ENCODE peak calls at places on chromosomes 13 and 19, in four cellular contexts. I, A, N and Y are unnamed samples.

GRCh38 chr13:67916650-67917049 is 686.5 kb upstream of the PCDH9 start:
- DNase-seq in I (no peak), A (no peak), N (no peak), Y (no peak)

GRCh38 chr13:74710006-74710405 is 575.8 kb upstream of the KLF12 start:
- DNase-seq in I (no peak), A (no peak), N (no peak), Y (no peak)

GRCh38 chr13:99813346-99814095 is 158.0 kb downstream of the ZIC5 start:
- DNase-seq in I (no peak), A (no peak), N (no peak), Y (no peak)

GRCh38 chr13:26658491-26658890 is 101.0 kb downstream of the WASF3 start:
- DNase-seq in I (no peak), A (peak; percentile 45), N (no peak), Y (no peak)

GRCh38 chr13:86882107-86882506 is 789.1 kb upstream of the SLITRK5 start:
- DNase-seq in I (no peak), A (no peak), N (no peak), Y (no peak)

GRCh38 chr19:6677924-6678689 is 8.1 kb upstream of the TNFSF14 start:
- DNase-seq in I (no peak), A (peak; percentile 44), N (peak; percentile 95), Y (no peak)

GRCh38 chr13:95403349-95404140 is 102.3 kb upstream of the ABCC4 start:
- DNase-seq in I (no peak), A (no peak), N (no peak), Y (no peak)

GRCh38 chr19:19661675-19662251 is 1.7 kb downstream of the ATP13A1 start:
- DNase-seq in I (peak; percentile 66), A (peak; percentile 60), N (peak; percentile 32), Y (no peak)

GRCh38 chr13:60351816-60352215 is 45.2 kb upstream of the TDRD3 start:
- DNase-seq in I (no peak), A (no peak), N (no peak), Y (no peak)

GRCh38 chr13:34070006-34070405 is 252.1 kb downstream of the RFC3 start:
- DNase-seq in I (no peak), A (no peak), N (no peak), Y (no peak)

GRCh38 chr19:45953676-45954075 is 20.0 kb downstream of the NOVA2 start:
- DNase-seq in I (no peak), A (no peak), N (no peak), Y (no peak)

GRCh38 chr13:98721825-98722510 is 30.5 kb downstream of the SLC15A1 start:
- DNase-seq in I (no peak), A (no peak), N (no peak), Y (no peak)

GRCh38 chr19:33796164-33797100 is at the start of gene KCTD15:
- DNase-seq in I (no peak), A (peak; percentile 86), N (peak; percentile 74), Y (no peak)

GRCh38 chr19:30001794-30002193 is 59.8 kb downstream of the URI1 start:
- DNase-seq in I (peak; percentile 3), A (no peak), N (no peak), Y (no peak)

GRCh38 chr19:52094526-52094925 is 1.0 kb downstream of the ZNF841 start:
- DNase-seq in I (no peak), A (no peak), N (no peak), Y (no peak)

GRCh38 chr19:7699422-7700127 is 2.4 kb downstream of the FCER2 start:
- DNase-seq in I (no peak), A (no peak), N (peak; percentile 80), Y (no peak)

GRCh38 chr19:24140099-24140498 is 53.1 kb downstream of the ZNF254 start:
- DNase-seq in I (peak; percentile 92), A (no peak), N (no peak), Y (no peak)

GRCh38 chr13:31846984-31847752 is 107.8 kb downstream of the RXFP2 start:
- DNase-seq in I (no peak), A (peak; percentile 74), N (peak; percentile 36), Y (no peak)

GRCh38 chr13:21826214-21827015 is 155.5 kb downstream of the FGF9 start:
- DNase-seq in I (no peak), A (no peak), N (no peak), Y (no peak)

GRCh38 chr19:50833117-50833801 is at the start of gene KLK15:
- DNase-seq in I (no peak), A (no peak), N (no peak), Y (no peak)

GRCh38 chr13:95783747-95784146 is 106.8 kb downstream of the DNAJC3 start:
- DNase-seq in I (no peak), A (no peak), N (no peak), Y (no peak)

GRCh38 chr19:51123381-51124186 is 1.1 kb upstream of the SIGLEC9 start:
- DNase-seq in I (no peak), A (no peak), N (no peak), Y (no peak)

GRCh38 chr13:25422153-25422552 is 50.4 kb downstream of the ATP8A2 start:
- DNase-seq in I (no peak), A (no peak), N (no peak), Y (no peak)

GRCh38 chr19:6423499-6424189 is 967 bp downstream of the KHSRP start:
- DNase-seq in I (peak; percentile 49), A (peak; percentile 65), N (peak; percentile 46), Y (no peak)

GRCh38 chr19:27833031-27833430 is 1379.9 kb downstream of the UQCRFS1 start:
- DNase-seq in I (no peak), A (no peak), N (no peak), Y (no peak)

GRCh38 chr19:19460761-19461265 is 54.5 kb downstream of the TSSK6 start:
- DNase-seq in I (no peak), A (peak; percentile 72), N (no peak), Y (no peak)

GRCh38 chr19:1437609-1438008 is 587 bp upstream of the RPS15 start:
- DNase-seq in I (no peak), A (no peak), N (no peak), Y (no peak)
- H3K4me3 ChIP-seq in I (peak overlapping the region; percentile 87), A (no peak overlapping the region), N (peak overlapping the region; percentile 70), Y (peak overlapping the region; percentile 25)

GRCh38 chr19:41956621-41957020 is 2.5 kb downstream of the RABAC1 start:
- DNase-seq in I (no peak), A (no peak), N (no peak), Y (no peak)
- H3K9ac ChIP-seq in I (no peak overlapping the region), A (no peak overlapping the region), N (peak overlapping the region; percentile 12), Y (no peak overlapping the region)

GRCh38 chr19:39190768-39191167 is 6.0 kb upstream of the NCCRP1 start:
- DNase-seq in I (no peak), A (no peak), N (no peak), Y (no peak)

GRCh38 chr19:39186391-39186790 is 10.4 kb upstream of the NCCRP1 start:
- DNase-seq in I (no peak), A (no peak), N (no peak), Y (no peak)

GRCh38 chr19:39188960-39189359 is 7.8 kb upstream of the NCCRP1 start:
- DNase-seq in I (no peak), A (no peak), N (no peak), Y (no peak)

GRCh38 chr19:39183100-39183499 is 13.7 kb upstream of the NCCRP1 start:
- DNase-seq in I (no peak), A (no peak), N (no peak), Y (no peak)

DNA sequence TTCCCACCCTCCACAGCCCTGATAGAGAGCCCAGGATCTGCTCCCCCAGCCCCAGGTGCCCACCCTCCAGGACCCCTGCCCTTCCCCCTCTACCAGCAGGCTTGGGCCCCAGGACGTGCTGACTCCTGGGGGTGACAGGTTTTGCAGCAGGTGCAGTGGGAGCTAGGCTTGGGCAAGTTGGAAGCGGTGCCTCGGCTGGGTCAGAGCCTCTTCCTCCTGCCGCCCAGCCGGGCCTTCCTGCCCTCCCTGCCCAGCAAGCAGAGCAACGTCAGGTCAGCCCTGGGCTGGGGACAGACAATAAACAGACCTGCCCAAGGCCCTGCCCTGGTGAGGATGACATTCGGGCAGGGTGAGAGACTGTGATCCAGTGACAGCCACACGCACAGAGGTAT is 9.2 kb upstream of the NCCRP1 start:
- DNase-seq in I (no peak), A (no peak), N (no peak), Y (no peak)
- TF ChIP-seq ELF1 in I (no peak), A (no peak), N (no peak), Y (no peak)

GRCh38 chr19:1041272-1041834 is 1.4 kb downstream of the ABCA7 start:
- DNase-seq in I (no peak), A (no peak), N (no peak), Y (no peak)

GRCh38 chr19:1039646-1040475 is at the start of gene ABCA7:
- DNase-seq in I (peak; percentile 90), A (peak; percentile 98), N (peak; percentile 95), Y (peak; percentile 96)

GRCh38 chr19:1040476-1041271 is 767 bp downstream of the ABCA7 start:
- DNase-seq in I (peak; percentile 87), A (peak; percentile 97), N (peak; percentile 94), Y (peak; percentile 96)

GRCh38 chr19:1042689-1043511 is 3.0 kb downstream of the ABCA7 start:
- DNase-seq in I (no peak), A (no peak), N (no peak), Y (no peak)

GRCh38 chr19:1041835-1042685 is 2.2 kb downstream of the ABCA7 start:
- DNase-seq in I (no peak), A (no peak), N (peak; percentile 68), Y (peak; percentile 90)
- H3K4me3 ChIP-seq in I (no peak overlapping the region), A (no peak overlapping the region), N (peak overlapping the region; percentile 55), Y (peak overlapping the region; percentile 91)

GRCh38 chr19:56108447-56109195 is 12.5 kb downstream of the ZNF787 start:
- DNase-seq in I (no peak), A (no peak), N (no peak), Y (no peak)
- H3K9ac ChIP-seq in I (no peak overlapping the region), A (no peak overlapping the region), N (peak overlapping the region; percentile 52), Y (no peak overlapping the region)

DNA sequence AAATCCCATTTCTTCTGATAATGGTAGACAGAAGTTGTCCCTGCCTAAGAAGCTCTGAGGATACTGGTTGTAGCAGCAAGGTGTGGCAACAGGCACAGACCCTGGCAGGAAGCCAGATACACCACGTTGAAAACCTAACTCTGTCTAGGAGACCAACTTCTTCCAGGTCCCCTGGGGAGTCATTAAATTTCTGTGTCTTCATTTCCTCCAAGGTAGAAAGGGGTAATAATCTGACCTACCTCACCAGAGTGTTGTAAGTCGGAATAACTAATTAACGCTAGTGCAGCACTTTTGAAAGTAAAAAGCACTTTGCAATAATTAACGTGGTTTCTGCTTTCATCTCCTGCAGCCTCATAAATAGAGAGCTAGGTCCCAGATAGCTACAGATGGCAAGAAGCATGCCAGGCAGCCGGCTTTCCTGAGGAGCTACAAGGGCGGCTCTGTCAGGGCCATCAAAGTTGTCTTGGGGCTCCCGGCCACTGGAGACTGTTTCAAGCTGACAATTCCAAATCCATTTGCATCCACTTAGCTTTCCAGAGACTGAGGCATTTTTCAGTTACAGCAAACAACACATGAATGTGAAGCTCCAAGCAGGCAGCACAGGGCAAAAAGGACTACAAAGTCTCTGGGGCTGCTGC is 176.2 kb downstream of the FOXO1 start:
- DNase-seq in I (no peak), A (no peak), N (no peak), Y (no peak)
- TF ChIP-seq ELF1 in I (no peak), A (no peak), N (no peak), Y (no peak)

GRCh38 chr13:37392389-37392788 is 206.2 kb downstream of the POSTN start:
- DNase-seq in I (no peak), A (no peak), N (no peak), Y (no peak)

DNA sequence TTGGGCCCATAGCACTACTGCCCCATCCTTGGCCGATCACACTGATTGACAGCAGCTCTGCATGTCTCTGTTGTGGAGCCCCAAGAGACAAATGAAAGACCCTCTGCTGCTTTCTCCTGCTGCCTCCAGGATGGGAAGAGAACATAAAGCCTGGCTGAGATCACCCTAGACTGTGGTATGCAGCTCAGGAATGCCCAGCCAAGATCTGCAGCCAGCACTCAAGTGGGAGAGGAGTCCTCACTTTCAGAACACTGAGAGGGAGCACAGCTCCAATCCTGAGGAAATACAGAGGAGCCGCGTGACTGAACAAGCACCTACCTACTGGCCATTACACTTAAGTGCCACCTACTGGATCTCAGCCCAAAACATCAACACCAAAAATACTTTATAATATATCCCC is 203.0 kb downstream of the POSTN start:
- DNase-seq in I (no peak), A (no peak), N (no peak), Y (no peak)
- H3K4me3 ChIP-seq in I (no peak overlapping the region), A (no peak overlapping the region), N (no peak overlapping the region), Y (no peak overlapping the region)